ENCODE peak calls at places on chromosomes 12 and 14, in seven cellular contexts. One of them, this sample, is unnamed.

GRCh38 chr14:32561520-32561919 is 232.4 kb downstream of the AKAP6 start:
- DNase-seq in RPMI8226: no peak
- DNase-seq in neuronal stem cell: no peak
- DNase-seq in AG04450: no peak
- DNase-seq in stimulated activated CD4-positive, alpha-beta T cell treated with anti-CD3 and anti-CD28 coated beads, Interleukin-4, amount 100 ng/mL, for 24 hours: no peak
- DNase-seq in iris pigment epithelial cell: peak
- DNase-seq in left colon: no peak
- DNase-seq in this sample: no peak

GRCh38 chr14:91360490-91361235 is 57.0 kb downstream of the CCDC88C start:
- DNase-seq in iris pigment epithelial cell: no peak
- DNase-seq in neuronal stem cell: no peak
- DNase-seq in AG04450: no peak
- DNase-seq in left colon: no peak
- DNase-seq in stimulated activated CD4-positive, alpha-beta T cell treated with anti-CD3 and anti-CD28 coated beads, Interleukin-4, amount 100 ng/mL, for 24 hours: no peak
- DNase-seq in RPMI8226: no peak
- DNase-seq in this sample: no peak

GRCh38 chr12:52243264-52243773 is 10.3 kb downstream of the KRT7 start:
- DNase-seq in neuronal stem cell: no peak
- DNase-seq in RPMI8226: peak
- DNase-seq in iris pigment epithelial cell: no peak
- DNase-seq in AG04450: no peak
- DNase-seq in stimulated activated CD4-positive, alpha-beta T cell treated with anti-CD3 and anti-CD28 coated beads, Interleukin-4, amount 100 ng/mL, for 24 hours: no peak
- DNase-seq in left colon: no peak
- DNase-seq in this sample: no peak

GRCh38 chr14:93959239-93960107 is 16.9 kb downstream of the ASB2 start:
- DNase-seq in neuronal stem cell: no peak
- DNase-seq in RPMI8226: peak
- DNase-seq in AG04450: peak
- DNase-seq in iris pigment epithelial cell: peak
- DNase-seq in stimulated activated CD4-positive, alpha-beta T cell treated with anti-CD3 and anti-CD28 coated beads, Interleukin-4, amount 100 ng/mL, for 24 hours: peak
- DNase-seq in left colon: peak
- DNase-seq in this sample: peak

GRCh38 chr12:131981388-131981787 is 31.6 kb downstream of the EP400 start:
- DNase-seq in left colon: no peak
- DNase-seq in AG04450: no peak
- DNase-seq in iris pigment epithelial cell: no peak
- DNase-seq in stimulated activated CD4-positive, alpha-beta T cell treated with anti-CD3 and anti-CD28 coated beads, Interleukin-4, amount 100 ng/mL, for 24 hours: no peak
- DNase-seq in RPMI8226: no peak
- DNase-seq in neuronal stem cell: no peak
- DNase-seq in this sample: no peak

GRCh38 chr12:27190761-27191160 is 53.3 kb upstream of the STK38L start:
- DNase-seq in iris pigment epithelial cell: peak
- DNase-seq in RPMI8226: no peak
- DNase-seq in left colon: no peak
- DNase-seq in stimulated activated CD4-positive, alpha-beta T cell treated with anti-CD3 and anti-CD28 coated beads, Interleukin-4, amount 100 ng/mL, for 24 hours: no peak
- DNase-seq in AG04450: no peak
- DNase-seq in neuronal stem cell: no peak
- DNase-seq in this sample: no peak

GRCh38 chr12:124609041-124609984 is 41.9 kb upstream of the NCOR2 start:
- DNase-seq in iris pigment epithelial cell: peak
- DNase-seq in left colon: peak
- DNase-seq in RPMI8226: peak
- DNase-seq in neuronal stem cell: no peak
- DNase-seq in stimulated activated CD4-positive, alpha-beta T cell treated with anti-CD3 and anti-CD28 coated beads, Interleukin-4, amount 100 ng/mL, for 24 hours: peak
- DNase-seq in AG04450: no peak
- DNase-seq in this sample: peak

GRCh38 chr12:11759894-11760293 is 110.4 kb downstream of the ETV6 start:
- DNase-seq in stimulated activated CD4-positive, alpha-beta T cell treated with anti-CD3 and anti-CD28 coated beads, Interleukin-4, amount 100 ng/mL, for 24 hours: no peak
- DNase-seq in neuronal stem cell: no peak
- DNase-seq in AG04450: no peak
- DNase-seq in left colon: no peak
- DNase-seq in RPMI8226: no peak
- DNase-seq in iris pigment epithelial cell: no peak
- DNase-seq in this sample: no peak

GRCh38 chr12:54968181-54968730 is 16.3 kb downstream of the TESPA1 start:
- DNase-seq in RPMI8226: no peak
- DNase-seq in iris pigment epithelial cell: no peak
- DNase-seq in left colon: no peak
- DNase-seq in AG04450: no peak
- DNase-seq in stimulated activated CD4-positive, alpha-beta T cell treated with anti-CD3 and anti-CD28 coated beads, Interleukin-4, amount 100 ng/mL, for 24 hours: no peak
- DNase-seq in neuronal stem cell: no peak
- DNase-seq in this sample: no peak

GRCh38 chr14:55107766-55108554 is 21.1 kb upstream of the LGALS3 start:
- DNase-seq in left colon: peak
- DNase-seq in stimulated activated CD4-positive, alpha-beta T cell treated with anti-CD3 and anti-CD28 coated beads, Interleukin-4, amount 100 ng/mL, for 24 hours: peak
- DNase-seq in iris pigment epithelial cell: peak
- DNase-seq in neuronal stem cell: no peak
- DNase-seq in AG04450: peak
- DNase-seq in RPMI8226: no peak
- DNase-seq in this sample: peak

GRCh38 chr12:97404549-97404948 is 58.1 kb upstream of the RMST start:
- DNase-seq in RPMI8226: peak
- DNase-seq in iris pigment epithelial cell: peak
- DNase-seq in left colon: no peak
- DNase-seq in stimulated activated CD4-positive, alpha-beta T cell treated with anti-CD3 and anti-CD28 coated beads, Interleukin-4, amount 100 ng/mL, for 24 hours: no peak
- DNase-seq in AG04450: no peak
- DNase-seq in neuronal stem cell: peak
- DNase-seq in this sample: peak

GRCh38 chr14:69808919-69809808 is 12.1 kb upstream of the SLC10A1 start:
- DNase-seq in left colon: no peak
- DNase-seq in neuronal stem cell: no peak
- DNase-seq in RPMI8226: no peak
- DNase-seq in iris pigment epithelial cell: no peak
- DNase-seq in stimulated activated CD4-positive, alpha-beta T cell treated with anti-CD3 and anti-CD28 coated beads, Interleukin-4, amount 100 ng/mL, for 24 hours: no peak
- DNase-seq in AG04450: no peak
- DNase-seq in this sample: no peak

GRCh38 chr14:74083161-74083560 is 1.1 kb downstream of the ALDH6A1 start:
- DNase-seq in iris pigment epithelial cell: peak
- DNase-seq in RPMI8226: no peak
- DNase-seq in AG04450: no peak
- DNase-seq in left colon: no peak
- DNase-seq in neuronal stem cell: no peak
- DNase-seq in stimulated activated CD4-positive, alpha-beta T cell treated with anti-CD3 and anti-CD28 coated beads, Interleukin-4, amount 100 ng/mL, for 24 hours: no peak
- DNase-seq in this sample: no peak

GRCh38 chr12:52203126-52203921 is 11.5 kb upstream of the KRT80 start:
- DNase-seq in neuronal stem cell: no peak
- DNase-seq in AG04450: no peak
- DNase-seq in left colon: no peak
- DNase-seq in iris pigment epithelial cell: no peak
- DNase-seq in stimulated activated CD4-positive, alpha-beta T cell treated with anti-CD3 and anti-CD28 coated beads, Interleukin-4, amount 100 ng/mL, for 24 hours: peak
- DNase-seq in RPMI8226: no peak
- DNase-seq in this sample: peak

GRCh38 chr14:49892301-49892635 is 614 bp upstream of the ARF6 start:
- DNase-seq in stimulated activated CD4-positive, alpha-beta T cell treated with anti-CD3 and anti-CD28 coated beads, Interleukin-4, amount 100 ng/mL, for 24 hours: peak
- DNase-seq in AG04450: peak
- DNase-seq in RPMI8226: peak
- DNase-seq in iris pigment epithelial cell: peak
- DNase-seq in left colon: peak
- DNase-seq in neuronal stem cell: peak
- DNase-seq in this sample: no peak

GRCh38 chr12:75908961-75909699 is 122.4 kb downstream of the PHLDA1 start:
- DNase-seq in neuronal stem cell: no peak
- DNase-seq in iris pigment epithelial cell: peak
- DNase-seq in left colon: peak
- DNase-seq in AG04450: peak
- DNase-seq in stimulated activated CD4-positive, alpha-beta T cell treated with anti-CD3 and anti-CD28 coated beads, Interleukin-4, amount 100 ng/mL, for 24 hours: no peak
- DNase-seq in RPMI8226: peak
- DNase-seq in this sample: no peak

GRCh38 chr14:102415671-102416070 is 52.9 kb downstream of the TECPR2 start:
- DNase-seq in neuronal stem cell: no peak
- DNase-seq in left colon: no peak
- DNase-seq in RPMI8226: no peak
- DNase-seq in AG04450: no peak
- DNase-seq in stimulated activated CD4-positive, alpha-beta T cell treated with anti-CD3 and anti-CD28 coated beads, Interleukin-4, amount 100 ng/mL, for 24 hours: no peak
- DNase-seq in iris pigment epithelial cell: no peak
- DNase-seq in this sample: no peak

GRCh38 chr12:25796523-25797000 is 161.9 kb upstream of the RASSF8 start:
- DNase-seq in neuronal stem cell: no peak
- DNase-seq in left colon: no peak
- DNase-seq in RPMI8226: no peak
- DNase-seq in stimulated activated CD4-positive, alpha-beta T cell treated with anti-CD3 and anti-CD28 coated beads, Interleukin-4, amount 100 ng/mL, for 24 hours: no peak
- DNase-seq in AG04450: no peak
- DNase-seq in iris pigment epithelial cell: peak
- DNase-seq in this sample: no peak

GRCh38 chr12:34400986-34401658 is 378.8 kb downstream of the ALG10 start:
- DNase-seq in iris pigment epithelial cell: no peak
- DNase-seq in stimulated activated CD4-positive, alpha-beta T cell treated with anti-CD3 and anti-CD28 coated beads, Interleukin-4, amount 100 ng/mL, for 24 hours: no peak
- DNase-seq in left colon: peak
- DNase-seq in neuronal stem cell: no peak
- DNase-seq in RPMI8226: no peak
- DNase-seq in AG04450: no peak
- DNase-seq in this sample: no peak

GRCh38 chr14:104284107-104284592 is 145.8 kb downstream of the KIF26A start:
- DNase-seq in left colon: peak
- DNase-seq in iris pigment epithelial cell: no peak
- DNase-seq in neuronal stem cell: no peak
- DNase-seq in AG04450: no peak
- DNase-seq in stimulated activated CD4-positive, alpha-beta T cell treated with anti-CD3 and anti-CD28 coated beads, Interleukin-4, amount 100 ng/mL, for 24 hours: no peak
- DNase-seq in RPMI8226: no peak
- DNase-seq in this sample: no peak

GRCh38 chr12:111846016-111846415 is 4.0 kb downstream of the MAPKAPK5 start:
- DNase-seq in neuronal stem cell: no peak
- DNase-seq in AG04450: no peak
- DNase-seq in left colon: no peak
- DNase-seq in RPMI8226: no peak
- DNase-seq in stimulated activated CD4-positive, alpha-beta T cell treated with anti-CD3 and anti-CD28 coated beads, Interleukin-4, amount 100 ng/mL, for 24 hours: no peak
- DNase-seq in iris pigment epithelial cell: no peak
- DNase-seq in this sample: no peak

GRCh38 chr14:73491256-73491976 is 683 bp downstream of the RIOX1 start:
- DNase-seq in AG04450: peak
- DNase-seq in RPMI8226: peak
- DNase-seq in stimulated activated CD4-positive, alpha-beta T cell treated with anti-CD3 and anti-CD28 coated beads, Interleukin-4, amount 100 ng/mL, for 24 hours: peak
- DNase-seq in left colon: peak
- DNase-seq in iris pigment epithelial cell: peak
- DNase-seq in neuronal stem cell: peak
- DNase-seq in this sample: peak

GRCh38 chr12:3632256-3633240 is 120.4 kb downstream of the CRACR2A start:
- DNase-seq in left colon: no peak
- DNase-seq in iris pigment epithelial cell: peak
- DNase-seq in RPMI8226: no peak
- DNase-seq in AG04450: no peak
- DNase-seq in stimulated activated CD4-positive, alpha-beta T cell treated with anti-CD3 and anti-CD28 coated beads, Interleukin-4, amount 100 ng/mL, for 24 hours: no peak
- DNase-seq in neuronal stem cell: no peak
- DNase-seq in this sample: no peak

GRCh38 chr12:133236144-133236543 is 467 bp upstream of the ANHX start:
- DNase-seq in stimulated activated CD4-positive, alpha-beta T cell treated with anti-CD3 and anti-CD28 coated beads, Interleukin-4, amount 100 ng/mL, for 24 hours: no peak
- DNase-seq in neuronal stem cell: no peak
- DNase-seq in left colon: no peak
- DNase-seq in iris pigment epithelial cell: no peak
- DNase-seq in AG04450: no peak
- DNase-seq in RPMI8226: no peak
- DNase-seq in this sample: no peak

GRCh38 chr14:55911794-55912193 is 206.4 kb upstream of the PELI2 start:
- DNase-seq in left colon: no peak
- DNase-seq in RPMI8226: no peak
- DNase-seq in iris pigment epithelial cell: no peak
- DNase-seq in AG04450: no peak
- DNase-seq in neuronal stem cell: no peak
- DNase-seq in stimulated activated CD4-positive, alpha-beta T cell treated with anti-CD3 and anti-CD28 coated beads, Interleukin-4, amount 100 ng/mL, for 24 hours: no peak
- DNase-seq in this sample: no peak

GRCh38 chr12:13223176-13223806 is 26.8 kb downstream of the EMP1 start:
- DNase-seq in RPMI8226: no peak
- DNase-seq in left colon: no peak
- DNase-seq in stimulated activated CD4-positive, alpha-beta T cell treated with anti-CD3 and anti-CD28 coated beads, Interleukin-4, amount 100 ng/mL, for 24 hours: no peak
- DNase-seq in neuronal stem cell: no peak
- DNase-seq in AG04450: peak
- DNase-seq in iris pigment epithelial cell: peak
- DNase-seq in this sample: peak

GRCh38 chr14:72986214-72986613 is 40.7 kb downstream of the ZFYVE1 start:
- DNase-seq in stimulated activated CD4-positive, alpha-beta T cell treated with anti-CD3 and anti-CD28 coated beads, Interleukin-4, amount 100 ng/mL, for 24 hours: no peak
- DNase-seq in neuronal stem cell: no peak
- DNase-seq in RPMI8226: no peak
- DNase-seq in iris pigment epithelial cell: no peak
- DNase-seq in left colon: no peak
- DNase-seq in AG04450: no peak
- DNase-seq in this sample: peak

GRCh38 chr14:75277000-75277795 is 1.4 kb upstream of the FOS start:
- DNase-seq in AG04450: no peak
- DNase-seq in RPMI8226: peak
- DNase-seq in iris pigment epithelial cell: peak
- DNase-seq in stimulated activated CD4-positive, alpha-beta T cell treated with anti-CD3 and anti-CD28 coated beads, Interleukin-4, amount 100 ng/mL, for 24 hours: peak
- DNase-seq in left colon: peak
- DNase-seq in neuronal stem cell: peak
- DNase-seq in this sample: no peak

GRCh38 chr14:55582741-55583140 is 2.7 kb downstream of the KTN1 start:
- DNase-seq in AG04450: no peak
- DNase-seq in iris pigment epithelial cell: no peak
- DNase-seq in RPMI8226: no peak
- DNase-seq in neuronal stem cell: no peak
- DNase-seq in stimulated activated CD4-positive, alpha-beta T cell treated with anti-CD3 and anti-CD28 coated beads, Interleukin-4, amount 100 ng/mL, for 24 hours: no peak
- DNase-seq in left colon: no peak
- DNase-seq in this sample: no peak

GRCh38 chr14:49982522-49982951 is 89.7 kb downstream of the ARF6 start:
- DNase-seq in stimulated activated CD4-positive, alpha-beta T cell treated with anti-CD3 and anti-CD28 coated beads, Interleukin-4, amount 100 ng/mL, for 24 hours: peak
- DNase-seq in AG04450: peak
- DNase-seq in left colon: no peak
- DNase-seq in RPMI8226: no peak
- DNase-seq in iris pigment epithelial cell: peak
- DNase-seq in neuronal stem cell: no peak
- DNase-seq in this sample: no peak